ENCODE peak calls at places on chromosomes 5 and 9, in ten cellular contexts. One of them, this sample, is unnamed.

GRCh38 chr5:93599427-93600146 is 16.6 kb downstream of the NR2F1 start:
- DNase-seq in dermis blood vessel endothelial cell: no peak
- DNase-seq in activated CD8-positive, alpha-beta memory T cell treated with anti-CD3 and anti-CD28 coated beads for 24 hours: no peak
- DNase-seq in NCI-H2029: no peak
- DNase-seq in heart left ventricle: no peak
- DNase-seq in C1 segment of cervical spinal cord: no peak
- DNase-seq in GM23248: no peak
- DNase-seq in activated T-helper 1 cell treated with Interleukin-2 at 50 U/mL for 16 hours: no peak
- DNase-seq in right cardiac atrium: no peak
- DNase-seq in ACHN: no peak
- DNase-seq in this sample: no peak

GRCh38 chr9:109652971-109653370 is 127.0 kb upstream of the PALM2AKAP2 start:
- DNase-seq in dermis blood vessel endothelial cell: no peak
- DNase-seq in activated CD8-positive, alpha-beta memory T cell treated with anti-CD3 and anti-CD28 coated beads for 24 hours: no peak
- DNase-seq in NCI-H2029: no peak
- DNase-seq in heart left ventricle: no peak
- DNase-seq in C1 segment of cervical spinal cord: no peak
- DNase-seq in GM23248: peak; percentile 80
- DNase-seq in activated T-helper 1 cell treated with Interleukin-2 at 50 U/mL for 16 hours: no peak
- DNase-seq in right cardiac atrium: no peak
- DNase-seq in ACHN: peak; percentile 52
- DNase-seq in this sample: no peak

GRCh38 chr5:90356612-90357011 is 52.9 kb downstream of the CETN3 start:
- DNase-seq in dermis blood vessel endothelial cell: no peak
- DNase-seq in activated CD8-positive, alpha-beta memory T cell treated with anti-CD3 and anti-CD28 coated beads for 24 hours: no peak
- DNase-seq in NCI-H2029: no peak
- DNase-seq in heart left ventricle: no peak
- DNase-seq in C1 segment of cervical spinal cord: no peak
- DNase-seq in GM23248: peak; percentile 15
- DNase-seq in activated T-helper 1 cell treated with Interleukin-2 at 50 U/mL for 16 hours: no peak
- DNase-seq in right cardiac atrium: no peak
- DNase-seq in ACHN: no peak
- DNase-seq in this sample: no peak

GRCh38 chr5:142873831-142874230 is 103.7 kb downstream of the ARHGAP26 start:
- DNase-seq in dermis blood vessel endothelial cell: peak; percentile 42
- DNase-seq in activated CD8-positive, alpha-beta memory T cell treated with anti-CD3 and anti-CD28 coated beads for 24 hours: peak; percentile 17
- DNase-seq in NCI-H2029: no peak
- DNase-seq in heart left ventricle: no peak
- DNase-seq in C1 segment of cervical spinal cord: no peak
- DNase-seq in GM23248: no peak
- DNase-seq in activated T-helper 1 cell treated with Interleukin-2 at 50 U/mL for 16 hours: no peak
- DNase-seq in right cardiac atrium: no peak
- DNase-seq in ACHN: no peak
- DNase-seq in this sample: no peak

GRCh38 chr5:107700486-107700885 is 29.7 kb upstream of the EFNA5 start:
- DNase-seq in dermis blood vessel endothelial cell: no peak
- DNase-seq in activated CD8-positive, alpha-beta memory T cell treated with anti-CD3 and anti-CD28 coated beads for 24 hours: no peak
- DNase-seq in NCI-H2029: no peak
- DNase-seq in heart left ventricle: no peak
- DNase-seq in C1 segment of cervical spinal cord: no peak
- DNase-seq in GM23248: peak; percentile 26
- DNase-seq in activated T-helper 1 cell treated with Interleukin-2 at 50 U/mL for 16 hours: no peak
- DNase-seq in right cardiac atrium: no peak
- DNase-seq in ACHN: no peak
- DNase-seq in this sample: no peak

GRCh38 chr9:88090151-88090581 is 48.1 kb downstream of the SPATA31C2 start:
- DNase-seq in dermis blood vessel endothelial cell: no peak
- DNase-seq in activated CD8-positive, alpha-beta memory T cell treated with anti-CD3 and anti-CD28 coated beads for 24 hours: no peak
- DNase-seq in NCI-H2029: no peak
- DNase-seq in heart left ventricle: peak; percentile 65
- DNase-seq in C1 segment of cervical spinal cord: no peak
- DNase-seq in GM23248: no peak
- DNase-seq in activated T-helper 1 cell treated with Interleukin-2 at 50 U/mL for 16 hours: no peak
- DNase-seq in right cardiac atrium: peak; percentile 81
- DNase-seq in ACHN: no peak
- DNase-seq in this sample: no peak

GRCh38 chr5:102536323-102536928 is 37.6 kb upstream of the SLCO6A1 start:
- DNase-seq in dermis blood vessel endothelial cell: peak; percentile 22
- DNase-seq in activated CD8-positive, alpha-beta memory T cell treated with anti-CD3 and anti-CD28 coated beads for 24 hours: no peak
- DNase-seq in NCI-H2029: peak; percentile 9
- DNase-seq in heart left ventricle: no peak
- DNase-seq in C1 segment of cervical spinal cord: no peak
- DNase-seq in GM23248: peak; percentile 67
- DNase-seq in activated T-helper 1 cell treated with Interleukin-2 at 50 U/mL for 16 hours: no peak
- DNase-seq in right cardiac atrium: no peak
- DNase-seq in ACHN: peak; percentile 41
- DNase-seq in this sample: no peak

GRCh38 chr5:7815757-7816534 is 35.0 kb downstream of the CFAP90 start:
- DNase-seq in dermis blood vessel endothelial cell: peak; percentile 67
- DNase-seq in activated CD8-positive, alpha-beta memory T cell treated with anti-CD3 and anti-CD28 coated beads for 24 hours: peak; percentile 84
- DNase-seq in NCI-H2029: peak; percentile 57
- DNase-seq in heart left ventricle: peak; percentile 79
- DNase-seq in C1 segment of cervical spinal cord: peak; percentile 10
- DNase-seq in GM23248: peak; percentile 81
- DNase-seq in activated T-helper 1 cell treated with Interleukin-2 at 50 U/mL for 16 hours: peak; percentile 24
- DNase-seq in right cardiac atrium: peak; percentile 92
- DNase-seq in ACHN: peak; percentile 77
- DNase-seq in this sample: peak; percentile 82

GRCh38 chr5:39121315-39121714 is 47.1 kb upstream of the RICTOR start:
- DNase-seq in dermis blood vessel endothelial cell: no peak
- DNase-seq in activated CD8-positive, alpha-beta memory T cell treated with anti-CD3 and anti-CD28 coated beads for 24 hours: no peak
- DNase-seq in NCI-H2029: no peak
- DNase-seq in heart left ventricle: no peak
- DNase-seq in C1 segment of cervical spinal cord: no peak
- DNase-seq in GM23248: peak; percentile 19
- DNase-seq in activated T-helper 1 cell treated with Interleukin-2 at 50 U/mL for 16 hours: no peak
- DNase-seq in right cardiac atrium: no peak
- DNase-seq in ACHN: no peak
- DNase-seq in this sample: no peak

GRCh38 chr5:106205916-106206571 is 1464.7 kb downstream of the EFNA5 start:
- DNase-seq in dermis blood vessel endothelial cell: no peak
- DNase-seq in activated CD8-positive, alpha-beta memory T cell treated with anti-CD3 and anti-CD28 coated beads for 24 hours: no peak
- DNase-seq in NCI-H2029: no peak
- DNase-seq in heart left ventricle: no peak
- DNase-seq in C1 segment of cervical spinal cord: no peak
- DNase-seq in GM23248: no peak
- DNase-seq in activated T-helper 1 cell treated with Interleukin-2 at 50 U/mL for 16 hours: no peak
- DNase-seq in right cardiac atrium: peak; percentile 35
- DNase-seq in ACHN: no peak
- DNase-seq in this sample: no peak

GRCh38 chr5:55848783-55849182 is 2.4 kb upstream of the IL31RA start:
- DNase-seq in dermis blood vessel endothelial cell: no peak
- DNase-seq in activated CD8-positive, alpha-beta memory T cell treated with anti-CD3 and anti-CD28 coated beads for 24 hours: no peak
- DNase-seq in NCI-H2029: no peak
- DNase-seq in heart left ventricle: no peak
- DNase-seq in C1 segment of cervical spinal cord: no peak
- DNase-seq in GM23248: no peak
- DNase-seq in activated T-helper 1 cell treated with Interleukin-2 at 50 U/mL for 16 hours: no peak
- DNase-seq in right cardiac atrium: no peak
- DNase-seq in ACHN: no peak
- DNase-seq in this sample: no peak

GRCh38 chr5:26894719-26895263 is 143.6 kb downstream of the CDH9 start:
- DNase-seq in dermis blood vessel endothelial cell: no peak
- DNase-seq in activated CD8-positive, alpha-beta memory T cell treated with anti-CD3 and anti-CD28 coated beads for 24 hours: no peak
- DNase-seq in NCI-H2029: peak; percentile 14
- DNase-seq in heart left ventricle: no peak
- DNase-seq in C1 segment of cervical spinal cord: no peak
- DNase-seq in GM23248: no peak
- DNase-seq in activated T-helper 1 cell treated with Interleukin-2 at 50 U/mL for 16 hours: no peak
- DNase-seq in right cardiac atrium: no peak
- DNase-seq in ACHN: peak; percentile 15
- DNase-seq in this sample: no peak

GRCh38 chr9:120289990-120290925 is 289.7 kb downstream of the CDK5RAP2 start:
- DNase-seq in dermis blood vessel endothelial cell: peak; percentile 6
- DNase-seq in activated CD8-positive, alpha-beta memory T cell treated with anti-CD3 and anti-CD28 coated beads for 24 hours: no peak
- DNase-seq in NCI-H2029: no peak
- DNase-seq in heart left ventricle: no peak
- DNase-seq in C1 segment of cervical spinal cord: peak; percentile 29
- DNase-seq in GM23248: peak; percentile 47
- DNase-seq in activated T-helper 1 cell treated with Interleukin-2 at 50 U/mL for 16 hours: no peak
- DNase-seq in right cardiac atrium: no peak
- DNase-seq in ACHN: no peak
- DNase-seq in this sample: no peak